ENCODE peak calls at places on chromosome 4, in six cellular contexts. U, C, E, B, J and P are unnamed samples.

GRCh38 chr4:36039031-36039430 is 205.3 kb downstream of the ARAP2 start:
- DNase-seq in U (no peak), C (no peak), E (no peak), B (no peak), J (no peak), P (no peak)

GRCh38 chr4:28675582-28675981 is 1814.9 kb downstream of the STIM2 start:
- DNase-seq in U (no peak), C (no peak), E (no peak), B (no peak), J (no peak), P (no peak)

GRCh38 chr4:151719935-151720334 is 40.9 kb downstream of the GATB start:
- DNase-seq in U (no peak), C (no peak), E (no peak), B (no peak), J (no peak), P (no peak)

GRCh38 chr4:54842226-54843055 is 184.7 kb downstream of the KIT start:
- DNase-seq in U (no peak), C (no peak), E (no peak), B (no peak), J (no peak), P (no peak)

GRCh38 chr4:182369211-182369610 is 126.0 kb downstream of the TENM3 start:
- DNase-seq in U (no peak), C (no peak), E (no peak), B (no peak), J (no peak), P (no peak)

GRCh38 chr4:40514409-40515025 is 115.1 kb downstream of the RBM47 start:
- DNase-seq in U (no peak), C (no peak), E (no peak), B (peak; percentile 41), J (peak; percentile 51), P (no peak)

GRCh38 chr4:88341227-88342192 is 37.1 kb upstream of the HERC6 start:
- DNase-seq in U (peak; percentile 41), C (peak; percentile 91), E (no peak), B (no peak), J (peak; percentile 10), P (no peak)

GRCh38 chr4:104491396-104491821 is 3.3 kb downstream of the CXXC4 start:
- DNase-seq in U (peak; percentile 11), C (no peak), E (no peak), B (peak; percentile 46), J (no peak), P (peak; percentile 54)

GRCh38 chr4:177574446-177574845 is 132.2 kb upstream of the AGA start:
- DNase-seq in U (no peak), C (no peak), E (no peak), B (no peak), J (no peak), P (no peak)

GRCh38 chr4:110041742-110042141 is 129.1 kb downstream of the EGF start:
- DNase-seq in U (no peak), C (no peak), E (no peak), B (no peak), J (peak; percentile 72), P (no peak)

GRCh38 chr4:176792348-176793059 is at the start of gene VEGFC:
- DNase-seq in U (no peak), C (peak; percentile 69), E (no peak), B (no peak), J (peak; percentile 3), P (peak; percentile 8)

GRCh38 chr4:176090115-176090514 is 24.5 kb downstream of the WDR17 start:
- DNase-seq in U (no peak), C (no peak), E (no peak), B (no peak), J (no peak), P (peak; percentile 28)

GRCh38 chr4:26320159-26320452 is 708 bp upstream of the RBPJ start:
- DNase-seq in U (no peak), C (no peak), E (peak; percentile 51), B (no peak), J (peak; percentile 23), P (no peak)

GRCh38 chr4:42600578-42600977 is 56.3 kb downstream of the ATP8A1 start:
- DNase-seq in U (no peak), C (no peak), E (no peak), B (no peak), J (no peak), P (no peak)
- TF ChIP-seq CTCF in U (no peak), C (no peak), E (no peak), B (no peak), J (no peak), P (no peak)

DNA sequence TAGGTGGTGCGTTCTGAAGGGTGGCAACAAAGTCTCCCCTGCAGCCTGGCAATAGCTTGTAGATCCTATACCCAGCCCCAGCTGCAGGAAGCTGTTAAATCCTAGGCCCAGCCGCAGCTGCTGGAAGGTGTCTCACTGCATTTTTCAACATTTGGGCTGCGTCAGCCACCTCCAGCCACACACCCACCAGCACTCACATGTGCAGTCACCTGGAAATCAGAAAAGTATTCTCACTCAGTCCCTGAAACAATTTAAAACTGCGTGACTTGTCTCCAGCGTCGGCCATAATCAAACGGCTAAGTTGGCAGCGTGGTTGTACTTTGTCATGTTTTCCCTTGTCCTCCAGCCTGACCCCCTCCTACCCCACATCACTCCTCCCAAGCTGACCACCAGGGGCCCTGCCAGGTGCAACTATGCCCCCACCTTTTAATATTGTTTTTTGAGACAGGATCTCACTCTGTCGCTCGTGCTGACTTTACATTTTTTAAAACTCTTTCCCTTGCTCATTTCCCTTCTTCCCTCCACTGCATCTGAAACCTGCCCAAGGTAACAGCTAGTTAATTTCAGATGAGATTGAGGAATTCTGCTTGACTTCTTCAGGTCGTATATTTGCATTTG is 97.2 kb upstream of the FRG1 start:
- DNase-seq in U (no peak), C (no peak), E (no peak), B (no peak), J (no peak), P (no peak)
- TF ChIP-seq MYC in U (no peak), C (no peak), E (no peak), B (no peak), J (no peak), P (no peak)

GRCh38 chr4:112836895-112837294 is 200.0 kb downstream of the LARP7 start:
- DNase-seq in U (no peak), C (no peak), E (no peak), B (no peak), J (no peak), P (no peak)

GRCh38 chr4:112842513-112842912 is 205.6 kb downstream of the LARP7 start:
- DNase-seq in U (no peak), C (no peak), E (no peak), B (no peak), J (no peak), P (no peak)

GRCh38 chr4:112840619-112841018 is 203.7 kb downstream of the LARP7 start:
- DNase-seq in U (no peak), C (no peak), E (no peak), B (no peak), J (no peak), P (no peak)

DNA sequence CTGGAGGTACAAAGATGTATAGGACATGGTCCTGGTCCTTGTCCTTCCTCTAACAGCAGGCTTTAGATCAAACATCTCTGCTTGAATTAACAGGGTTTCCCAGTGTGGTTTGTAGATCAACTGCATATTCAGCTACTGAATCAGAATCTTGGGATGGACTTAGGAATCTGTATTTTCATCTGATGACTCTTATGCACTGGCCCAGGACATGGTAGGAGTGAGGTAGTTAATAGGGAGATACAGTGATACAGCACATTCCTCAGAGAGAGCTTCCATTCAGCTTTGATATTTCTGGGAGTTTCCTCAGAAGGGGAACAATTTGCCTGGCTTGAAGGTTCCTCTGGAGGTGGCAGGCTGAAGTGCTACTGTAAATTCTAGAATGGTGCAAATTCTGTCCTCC is 203.1 kb downstream of the LARP7 start:
- DNase-seq in U (no peak), C (no peak), E (no peak), B (no peak), J (no peak), P (no peak)
- TF ChIP-seq MAX in U (no peak), C (no peak), E (no peak), B (no peak), J (no peak), P (no peak)

GRCh38 chr4:119035941-119036737 is 99.5 kb upstream of the MYOZ2 start:
- DNase-seq in U (no peak), C (no peak), E (no peak), B (no peak), J (no peak), P (no peak)

GRCh38 chr4:119031218-119031617 is 104.4 kb upstream of the MYOZ2 start:
- DNase-seq in U (no peak), C (no peak), E (no peak), B (no peak), J (no peak), P (no peak)

GRCh38 chr4:119032921-119033685 is 102.5 kb upstream of the MYOZ2 start:
- DNase-seq in U (no peak), C (no peak), E (no peak), B (no peak), J (no peak), P (no peak)

GRCh38 chr4:119037709-119038463 is 97.7 kb upstream of the MYOZ2 start:
- DNase-seq in U (no peak), C (no peak), E (peak; percentile 7), B (no peak), J (no peak), P (no peak)

GRCh38 chr4:119034276-119035008 is 101.2 kb upstream of the MYOZ2 start:
- DNase-seq in U (no peak), C (no peak), E (no peak), B (no peak), J (no peak), P (no peak)
- TF ChIP-seq CTCF in U (no peak), C (no peak), E (no peak), B (no peak), J (no peak), P (no peak)

DNA sequence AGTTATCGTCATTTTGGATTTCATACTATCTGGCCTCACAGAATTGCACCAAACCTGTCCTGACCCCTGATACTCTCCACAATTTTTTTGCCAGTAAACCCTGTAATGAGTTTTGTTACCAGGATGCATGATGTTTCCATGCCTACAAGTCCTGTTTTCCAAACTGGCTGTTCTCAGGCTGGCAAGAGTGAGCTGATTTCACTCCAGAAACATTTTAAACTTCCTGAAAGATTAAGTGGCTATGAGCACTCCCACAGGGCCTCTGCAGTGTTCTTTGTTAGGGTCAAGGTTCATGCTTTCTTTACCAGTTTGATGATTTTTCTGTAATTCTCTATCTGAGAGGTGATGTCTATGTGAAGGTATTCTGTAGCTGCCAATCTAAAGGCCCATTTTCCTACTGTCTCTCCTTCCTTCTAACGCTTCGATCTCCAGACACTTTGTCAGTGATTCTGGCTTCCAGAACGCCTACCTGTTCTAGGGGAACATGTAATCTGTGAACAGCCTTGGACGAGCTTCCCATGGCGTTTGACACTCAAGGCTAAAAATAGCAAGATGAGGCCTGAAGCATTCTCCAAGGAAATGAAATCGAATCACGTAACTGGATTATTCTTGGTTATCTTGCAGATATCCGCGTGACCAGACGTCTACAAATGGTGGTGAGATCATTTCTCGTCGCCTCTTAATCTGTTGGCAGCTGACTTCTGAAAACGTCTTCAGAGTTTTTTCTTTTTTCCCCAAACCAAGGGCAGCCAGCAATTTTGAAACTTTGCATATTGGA is 31.9 kb upstream of the PDLIM3 start:
- DNase-seq in U (no peak), C (peak; percentile 93), E (no peak), B (no peak), J (peak; percentile 78), P (no peak)
- TF ChIP-seq MYC in U (no peak), C (no peak), E (no peak), B (no peak), J (no peak), P (no peak)